ENCODE peak calls at places on chromosomes 7 and 10, in four cellular contexts. C is GM12878, Z is K562, A is HepG2. O is an unnamed sample. For H3K27me3, the result is how much of the 10 kb centered on the place peaks cover.

GRCh38 chr10:90650858-90651257 is 207.0 kb downstream of the HTR7 start:
- DNase-seq in C (no peak), A (no peak), Z (no peak), O (no peak)

GRCh38 chr10:98263088-98263487 is 4.9 kb downstream of the LOXL4 start:
- DNase-seq in Z (no peak), C (no peak), A (no peak), O (no peak)

GRCh38 chr7:107170051-107170661 is 1.4 kb downstream of the HBP1 start:
- DNase-seq in A (no peak), Z (no peak), C (no peak), O (no peak)

GRCh38 chr10:24825551-24825950 is 101.9 kb upstream of the ARHGAP21 start:
- DNase-seq in Z (no peak), C (no peak), A (no peak), O (no peak)

GRCh38 chr7:100983451-100984187 is 14.3 kb downstream of the MUC12 start:
- DNase-seq in Z (no peak), A (no peak), C (no peak), O (no peak)

GRCh38 chr7:31076051-31076450 is 23.9 kb downstream of the ADCYAP1R1 start:
- DNase-seq in A (no peak), C (no peak), Z (no peak), O (no peak)

GRCh38 chr10:13502384-13502783 is 26.4 kb downstream of the BEND7 start:
- DNase-seq in Z (no peak), A (no peak), C (no peak), O (no peak)

GRCh38 chr7:131076032-131076431 is 251.6 kb upstream of the MKLN1 start:
- DNase-seq in C (no peak), A (no peak), Z (no peak), O (no peak)

GRCh38 chr10:93854985-93855384 is 38.8 kb upstream of the SLC35G1 start:
- DNase-seq in A (no peak), C (no peak), Z (no peak), O (no peak)

DNA sequence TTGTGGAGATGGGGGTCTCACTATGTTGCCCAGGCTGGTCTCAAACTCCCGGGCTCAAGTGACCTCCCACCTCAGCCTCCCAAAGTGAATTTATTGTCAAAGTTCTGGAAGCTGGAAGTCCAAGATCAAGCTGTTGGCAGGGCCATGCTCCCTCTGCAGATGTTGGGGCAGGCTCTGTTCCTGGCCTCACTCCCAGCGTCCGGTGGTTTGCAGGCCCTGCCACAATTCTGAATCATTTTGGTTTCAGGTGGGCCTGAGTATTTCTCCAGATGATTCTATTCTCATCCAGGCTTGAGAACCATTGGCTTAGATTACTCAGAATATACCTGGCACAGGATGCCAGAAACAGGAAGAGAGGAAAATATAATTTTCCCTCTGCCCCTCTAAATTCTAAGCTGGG is 737.4 kb downstream of the TNS3 start:
- DNase-seq in Z (no peak), C (no peak), A (no peak), O (no peak)
- TF ChIP-seq MAX in Z (no peak), C (no peak), A (no peak), O (no peak)

GRCh38 chr7:151904270-151904669 is 27.4 kb upstream of the PRKAG2 start:
- DNase-seq in A (no peak), C (no peak), Z (no peak), O (no peak)

GRCh38 chr7:151902306-151902705 is 25.4 kb upstream of the PRKAG2 start:
- DNase-seq in A (no peak), Z (no peak), C (no peak), O (no peak)

GRCh38 chr7:151901828-151902227 is 24.9 kb upstream of the PRKAG2 start:
- DNase-seq in A (no peak), C (no peak), Z (no peak), O (no peak)

GRCh38 chr7:151905322-151905721 is 28.4 kb upstream of the PRKAG2 start:
- DNase-seq in C (no peak), A (no peak), Z (no peak), O (no peak)

GRCh38 chr7:151903249-151904032 is 26.5 kb upstream of the PRKAG2 start:
- DNase-seq in Z (no peak), C (no peak), A (no peak), O (peak)
- H3K27me3 ChIP-seq in Z (half or more), C (under half), A (under half), O (under half)

DNA sequence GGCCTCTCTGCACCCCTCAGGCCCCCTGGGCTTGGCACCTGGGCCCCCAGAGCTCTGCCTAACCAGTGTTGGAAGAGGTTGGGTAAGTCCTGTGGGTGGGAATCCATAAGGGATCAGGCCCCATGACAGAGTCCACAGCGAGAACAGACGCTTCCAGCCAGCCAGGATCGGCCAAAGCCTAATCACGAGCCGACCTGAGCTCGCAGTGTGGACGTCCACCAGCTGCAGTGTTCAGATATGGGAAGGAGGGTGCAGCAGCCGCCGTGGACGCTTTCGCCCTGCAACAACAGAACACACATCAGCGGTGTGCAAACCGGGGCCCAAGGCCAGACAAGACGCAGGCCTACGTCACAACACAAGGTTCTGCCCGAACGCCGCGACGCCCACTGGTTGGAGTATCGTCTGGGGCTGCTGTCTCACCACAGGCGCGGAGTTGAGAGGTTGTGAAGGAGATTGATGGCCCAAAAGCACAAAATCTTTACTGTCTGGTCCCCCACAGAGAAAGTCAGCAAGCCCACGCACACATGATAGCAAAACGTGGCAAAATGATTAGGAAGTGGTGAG is 102.1 kb downstream of the FOXL3 start:
- DNase-seq in Z (peak), C (no peak), A (no peak), O (peak)
- TF ChIP-seq SMC3 in Z (no peak), C (no peak), A (no peak), O (no peak)

GRCh38 chr7:118621810-118622209 is 397.3 kb downstream of the ANKRD7 start:
- DNase-seq in C (no peak), A (no peak), Z (no peak), O (no peak)
- TF ChIP-seq MAX in C (no peak), A (no peak), Z (no peak), O (no peak)

GRCh38 chr10:118521415-118522117 is 73.9 kb downstream of the PRLHR start:
- DNase-seq in Z (no peak), A (no peak), C (no peak), O (no peak)

GRCh38 chr10:118523775-118524174 is 71.7 kb downstream of the PRLHR start:
- DNase-seq in A (no peak), Z (no peak), C (no peak), O (no peak)

GRCh38 chr10:118518095-118518494 is 77.4 kb downstream of the PRLHR start:
- DNase-seq in Z (no peak), C (no peak), A (no peak), O (no peak)

GRCh38 chr10:118520116-118520742 is 75.2 kb downstream of the PRLHR start:
- DNase-seq in C (no peak), A (peak), Z (no peak), O (no peak)

DNA sequence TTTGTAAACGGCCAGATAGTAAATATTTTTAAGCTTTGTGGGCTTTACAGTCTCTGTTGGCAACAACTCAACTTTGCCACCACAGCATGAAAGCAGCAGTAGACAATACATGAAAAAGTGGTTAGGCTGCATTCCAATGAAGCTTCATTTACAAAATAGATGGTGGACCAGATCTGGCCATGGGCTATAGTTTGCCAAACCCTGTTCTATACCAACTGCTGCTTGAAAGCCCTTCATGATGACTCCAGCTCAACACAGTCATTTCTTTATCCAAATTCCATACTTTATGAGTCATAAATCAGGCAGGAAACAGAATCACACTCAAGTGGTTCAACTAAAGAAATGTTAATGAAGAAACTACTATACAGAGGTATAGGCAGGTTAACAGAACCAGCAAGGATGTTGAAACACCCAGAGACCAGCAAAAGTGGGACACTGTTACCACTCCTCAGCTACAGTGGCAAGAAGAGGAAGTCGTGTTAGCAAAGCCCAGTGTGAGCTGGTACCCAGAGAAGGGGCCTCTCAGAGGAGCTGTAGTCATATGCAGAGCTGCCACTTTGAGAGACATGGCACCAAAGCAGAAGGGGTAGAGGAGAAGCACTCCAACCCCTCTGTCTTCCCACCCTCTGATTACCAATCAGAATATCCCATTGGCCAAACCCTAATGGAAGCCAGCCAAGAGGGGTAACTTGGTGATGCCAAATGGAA is 72.5 kb downstream of the PRLHR start:
- DNase-seq in Z (no peak), A (no peak), C (no peak), O (no peak)
- H3K27me3 ChIP-seq in Z (under half), A (under half), C (under half), O (under half)

DNA sequence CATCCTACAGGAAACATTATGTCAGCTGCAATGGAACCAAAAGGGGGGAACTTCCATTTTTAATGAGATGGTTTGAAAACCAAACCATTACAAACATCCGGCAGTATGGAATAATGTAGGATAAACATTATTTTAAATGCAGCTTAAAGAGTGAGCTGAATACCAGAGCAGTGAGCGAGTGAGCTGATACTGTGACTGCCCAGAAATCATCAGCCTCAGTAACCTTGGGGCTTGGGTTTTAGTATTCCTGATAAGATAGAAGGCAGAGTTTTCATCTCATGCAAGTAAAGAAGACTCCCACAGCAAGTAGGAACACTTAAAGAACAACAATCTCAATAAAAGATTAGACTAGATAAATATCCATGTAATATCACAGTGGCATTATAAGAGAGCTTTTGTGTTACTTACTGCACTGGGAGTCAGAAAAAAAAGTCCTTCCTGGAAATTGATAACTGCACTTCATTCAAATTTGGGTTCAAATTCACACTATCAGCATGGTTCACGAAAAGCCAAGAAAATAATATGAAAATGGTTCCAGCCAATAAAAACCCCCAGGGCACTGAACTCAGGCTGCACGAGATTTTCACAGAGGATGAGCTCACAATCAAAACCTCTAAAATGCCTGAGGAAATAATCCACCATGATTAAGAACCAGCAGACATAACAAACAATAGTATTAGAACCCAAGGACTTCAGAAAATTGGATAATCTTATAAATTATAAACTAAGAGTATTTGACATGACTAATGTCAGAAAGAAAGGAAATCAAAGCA is 115.7 kb downstream of the MTPAP start:
- DNase-seq in A (no peak), C (no peak), Z (no peak), O (no peak)
- TF ChIP-seq SMC3 in A (no peak), C (no peak), Z (no peak), O (no peak)

O was measured in SK-N-SH.